ENCODE peak calls at places on chromosomes 4 and X, in six cellular contexts. One of them, this sample, is unnamed.

GRCh38 chrX:20693071-20693470 is 426.4 kb upstream of the RPS6KA3 start:
- DNase-seq in neural progenitor cell: no peak
- DNase-seq in SK-N-SH: no peak
- DNase-seq in MM.1S: no peak
- DNase-seq in GM23338: no peak
- DNase-seq in HCT116: no peak
- DNase-seq in this sample: no peak

GRCh38 chrX:17692709-17693346 is 44.5 kb upstream of the SCML1 start:
- DNase-seq in neural progenitor cell: peak; percentile 58
- DNase-seq in SK-N-SH: no peak
- DNase-seq in MM.1S: no peak
- DNase-seq in GM23338: peak; percentile 55
- DNase-seq in HCT116: no peak
- DNase-seq in this sample: no peak

GRCh38 chrX:153857348-153857903 is 27.1 kb upstream of the PDZD4 start:
- DNase-seq in neural progenitor cell: no peak
- DNase-seq in SK-N-SH: no peak
- DNase-seq in MM.1S: no peak
- DNase-seq in GM23338: no peak
- DNase-seq in HCT116: no peak
- DNase-seq in this sample: no peak

GRCh38 chr4:37645736-37646135 is 40.4 kb downstream of the RELL1 start:
- DNase-seq in neural progenitor cell: no peak
- DNase-seq in SK-N-SH: no peak
- DNase-seq in MM.1S: peak; percentile 40
- DNase-seq in GM23338: no peak
- DNase-seq in HCT116: no peak
- DNase-seq in this sample: no peak

GRCh38 chrX:115047181-115047580 is 29.8 kb upstream of the IL13RA2 start:
- DNase-seq in neural progenitor cell: no peak
- DNase-seq in SK-N-SH: no peak
- DNase-seq in MM.1S: no peak
- DNase-seq in GM23338: no peak
- DNase-seq in HCT116: no peak
- DNase-seq in this sample: no peak

GRCh38 chrX:108516184-108516583 is 76.5 kb downstream of the COL4A5 start:
- DNase-seq in neural progenitor cell: no peak
- DNase-seq in SK-N-SH: no peak
- DNase-seq in MM.1S: no peak
- DNase-seq in GM23338: no peak
- DNase-seq in HCT116: no peak
- DNase-seq in this sample: peak; percentile 6

GRCh38 chrX:63747331-63747730 is 37.7 kb downstream of the ARHGEF9 start:
- DNase-seq in neural progenitor cell: no peak
- DNase-seq in SK-N-SH: no peak
- DNase-seq in MM.1S: no peak
- DNase-seq in GM23338: no peak
- DNase-seq in HCT116: no peak
- DNase-seq in this sample: no peak

GRCh38 chr4:189974056-189974455 is 33.4 kb downstream of the FRG1 start:
- DNase-seq in neural progenitor cell: no peak
- DNase-seq in SK-N-SH: peak; percentile 50
- DNase-seq in MM.1S: no peak
- DNase-seq in GM23338: peak; percentile 42
- DNase-seq in HCT116: peak; percentile 38
- DNase-seq in this sample: no peak

GRCh38 chrX:147962476-147962875 is 18.7 kb upstream of the FMR1NB start:
- DNase-seq in neural progenitor cell: no peak
- DNase-seq in SK-N-SH: no peak
- DNase-seq in MM.1S: no peak
- DNase-seq in GM23338: no peak
- DNase-seq in HCT116: no peak
- DNase-seq in this sample: no peak

GRCh38 chr4:68152411-68152810 is 22.7 kb upstream of the TMPRSS11F start:
- DNase-seq in neural progenitor cell: no peak
- DNase-seq in SK-N-SH: no peak
- DNase-seq in MM.1S: peak; percentile 12
- DNase-seq in GM23338: no peak
- DNase-seq in HCT116: peak; percentile 34
- DNase-seq in this sample: peak; percentile 53

GRCh38 chr4:59597536-59598232 is 1602.4 kb upstream of the ADGRL3 start:
- DNase-seq in neural progenitor cell: peak; percentile 59
- DNase-seq in SK-N-SH: no peak
- DNase-seq in MM.1S: no peak
- DNase-seq in GM23338: no peak
- DNase-seq in HCT116: no peak
- DNase-seq in this sample: no peak

GRCh38 chr4:26192921-26193894 is 127.6 kb upstream of the RBPJ start:
- DNase-seq in neural progenitor cell: no peak
- DNase-seq in SK-N-SH: no peak
- DNase-seq in MM.1S: no peak
- DNase-seq in GM23338: no peak
- DNase-seq in HCT116: no peak
- DNase-seq in this sample: no peak

GRCh38 chr4:176340871-176341685 is 21.3 kb downstream of the SPCS3 start:
- DNase-seq in neural progenitor cell: peak; percentile 55
- DNase-seq in SK-N-SH: peak; percentile 46
- DNase-seq in MM.1S: peak; percentile 36
- DNase-seq in GM23338: peak; percentile 57
- DNase-seq in HCT116: no peak
- DNase-seq in this sample: peak; percentile 56

GRCh38 chrX:1606476-1606875 is 8.4 kb upstream of the ASMT start:
- DNase-seq in neural progenitor cell: no peak
- DNase-seq in SK-N-SH: no peak
- DNase-seq in MM.1S: no peak
- DNase-seq in GM23338: no peak
- DNase-seq in HCT116: no peak
- DNase-seq in this sample: no peak

GRCh38 chrX:33078273-33078672 is 133.1 kb downstream of the DMD start:
- DNase-seq in neural progenitor cell: no peak
- DNase-seq in SK-N-SH: no peak
- DNase-seq in MM.1S: no peak
- DNase-seq in GM23338: peak; percentile 1
- DNase-seq in HCT116: no peak
- DNase-seq in this sample: no peak

GRCh38 chr4:147683172-147683571 is 791 bp downstream of the PRMT9 start:
- DNase-seq in neural progenitor cell: peak; percentile 7
- DNase-seq in SK-N-SH: peak; percentile 37
- DNase-seq in MM.1S: peak; percentile 42
- DNase-seq in GM23338: peak; percentile 11
- DNase-seq in HCT116: no peak
- DNase-seq in this sample: peak; percentile 41

GRCh38 chr4:40316782-40317635 is 18.1 kb upstream of the CHRNA9 start:
- DNase-seq in neural progenitor cell: peak; percentile 76
- DNase-seq in SK-N-SH: peak; percentile 57
- DNase-seq in MM.1S: peak; percentile 85
- DNase-seq in GM23338: peak; percentile 93
- DNase-seq in HCT116: peak; percentile 80
- DNase-seq in this sample: peak; percentile 87

DNA sequence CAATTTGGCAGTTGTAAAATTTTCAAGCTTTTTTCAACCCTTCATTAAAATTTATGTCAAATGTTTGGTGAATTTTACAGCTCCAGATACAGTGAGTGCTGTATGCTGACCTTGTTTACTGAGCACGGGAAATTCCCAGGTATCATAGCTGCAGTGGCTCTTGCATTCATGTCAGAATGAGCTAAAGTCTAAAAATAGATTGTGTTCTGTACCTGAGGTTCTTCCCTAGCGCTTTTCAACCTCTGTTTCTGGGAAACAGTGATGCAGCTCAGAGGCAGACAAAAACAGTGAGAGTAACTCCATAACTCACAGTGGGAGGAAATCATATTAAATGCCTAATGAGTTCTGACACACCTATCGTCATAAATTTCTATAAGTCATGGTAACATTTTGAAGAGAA is 393.8 kb upstream of the GNPDA2 start:
- DNase-seq in neural progenitor cell: no peak
- DNase-seq in SK-N-SH: no peak
- DNase-seq in MM.1S: peak; percentile 89
- DNase-seq in GM23338: no peak
- DNase-seq in HCT116: no peak
- DNase-seq in this sample: peak; percentile 54
- TF ChIP-seq EZH2phosphoT487 in neural progenitor cell: no peak
- TF ChIP-seq EZH2phosphoT487 in SK-N-SH: no peak
- TF ChIP-seq EZH2phosphoT487 in MM.1S: no peak
- TF ChIP-seq EZH2phosphoT487 in GM23338: no peak
- TF ChIP-seq EZH2phosphoT487 in HCT116: no peak
- TF ChIP-seq EZH2phosphoT487 in this sample: no peak

DNA sequence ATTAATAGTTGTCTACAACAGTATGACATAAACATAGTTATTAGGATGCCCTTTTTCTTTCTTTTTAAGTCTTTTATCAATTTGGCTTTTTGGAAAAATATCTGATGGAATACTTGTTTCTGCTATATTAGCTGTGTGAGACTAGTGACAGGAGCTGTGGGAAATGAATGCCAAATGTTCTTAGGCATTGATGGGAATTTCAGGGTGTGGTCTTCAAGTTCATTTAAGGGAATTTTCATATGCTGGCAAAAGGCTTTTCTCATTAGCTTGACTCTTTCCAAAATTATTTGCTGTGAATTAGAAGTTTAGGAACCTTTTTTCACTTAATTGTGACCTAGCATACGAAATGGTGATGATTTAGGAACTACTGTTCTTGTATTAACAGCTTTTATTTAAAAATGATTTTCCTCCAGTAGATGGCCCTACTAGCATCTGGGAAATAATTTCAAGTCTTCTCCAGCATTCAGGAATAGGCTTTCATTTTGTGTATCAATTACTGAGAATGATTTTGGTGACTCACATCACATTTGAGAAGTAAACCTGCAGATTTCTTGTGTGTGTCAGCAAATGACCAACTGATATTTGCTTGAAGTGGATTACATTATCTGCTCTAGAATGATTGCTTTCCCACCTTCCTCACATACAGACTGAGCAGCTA is 70.9 kb downstream of the HTT start:
- DNase-seq in neural progenitor cell: no peak
- DNase-seq in SK-N-SH: no peak
- DNase-seq in MM.1S: no peak
- DNase-seq in GM23338: no peak
- DNase-seq in HCT116: no peak
- DNase-seq in this sample: no peak
- TF ChIP-seq CTCF in neural progenitor cell: no peak
- TF ChIP-seq CTCF in SK-N-SH: peak; percentile 48
- TF ChIP-seq CTCF in MM.1S: no peak
- TF ChIP-seq CTCF in GM23338: no peak
- TF ChIP-seq CTCF in HCT116: no peak
- TF ChIP-seq CTCF in this sample: peak; percentile 31

DNA sequence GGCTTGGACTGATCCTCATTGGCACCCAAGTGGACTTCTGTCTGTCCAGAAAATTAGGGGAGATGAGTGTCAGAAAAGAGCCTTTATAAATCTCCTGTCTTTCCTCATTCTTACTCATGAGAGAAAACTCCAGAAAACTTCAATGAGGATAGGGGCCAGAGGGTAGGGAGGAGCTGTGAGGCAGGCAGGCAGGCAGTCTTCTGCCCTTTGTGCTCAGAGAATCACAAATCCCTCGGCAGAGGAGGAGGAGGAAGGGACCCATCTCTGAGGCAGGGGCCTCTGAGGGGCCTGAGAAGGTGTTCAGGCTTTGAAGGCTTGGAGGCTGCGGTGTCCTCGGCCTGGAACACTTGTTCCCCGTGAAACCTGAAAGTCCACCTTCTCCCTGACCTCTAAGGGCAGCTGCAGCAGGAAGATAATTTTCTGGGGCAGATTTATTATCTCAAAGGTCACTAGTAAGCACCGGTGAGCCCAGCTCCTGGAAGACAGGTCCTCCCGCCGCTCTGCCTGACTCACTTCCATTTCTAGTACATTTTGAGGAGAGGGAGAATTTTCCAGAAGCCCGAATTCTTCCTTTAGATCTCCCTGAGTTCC is 200.3 kb upstream of the BCOR start:
- DNase-seq in neural progenitor cell: peak; percentile 10
- DNase-seq in SK-N-SH: no peak
- DNase-seq in MM.1S: no peak
- DNase-seq in GM23338: no peak
- DNase-seq in HCT116: no peak
- DNase-seq in this sample: peak; percentile 32
- TF ChIP-seq EZH2phosphoT487 in neural progenitor cell: no peak
- TF ChIP-seq EZH2phosphoT487 in SK-N-SH: no peak
- TF ChIP-seq EZH2phosphoT487 in MM.1S: no peak
- TF ChIP-seq EZH2phosphoT487 in GM23338: no peak
- TF ChIP-seq EZH2phosphoT487 in HCT116: no peak
- TF ChIP-seq EZH2phosphoT487 in this sample: no peak

GRCh38 chrX:47202316-47202715 is 8.7 kb downstream of the UBA1 start:
- DNase-seq in neural progenitor cell: no peak
- DNase-seq in SK-N-SH: no peak
- DNase-seq in MM.1S: no peak
- DNase-seq in GM23338: no peak
- DNase-seq in HCT116: no peak
- DNase-seq in this sample: no peak

GRCh38 chrX:47198687-47199080 is 5.1 kb downstream of the UBA1 start:
- DNase-seq in neural progenitor cell: no peak
- DNase-seq in SK-N-SH: no peak
- DNase-seq in MM.1S: no peak
- DNase-seq in GM23338: no peak
- DNase-seq in HCT116: no peak
- DNase-seq in this sample: no peak

GRCh38 chrX:47199286-47199685 is 5.7 kb downstream of the UBA1 start:
- DNase-seq in neural progenitor cell: no peak
- DNase-seq in SK-N-SH: no peak
- DNase-seq in MM.1S: no peak
- DNase-seq in GM23338: no peak
- DNase-seq in HCT116: no peak
- DNase-seq in this sample: no peak

GRCh38 chrX:47201545-47201944 is 7.9 kb downstream of the UBA1 start:
- DNase-seq in neural progenitor cell: no peak
- DNase-seq in SK-N-SH: no peak
- DNase-seq in MM.1S: no peak
- DNase-seq in GM23338: no peak
- DNase-seq in HCT116: no peak
- DNase-seq in this sample: no peak

GRCh38 chrX:47200385-47201150 is 6.9 kb downstream of the UBA1 start:
- DNase-seq in neural progenitor cell: no peak
- DNase-seq in SK-N-SH: no peak
- DNase-seq in MM.1S: no peak
- DNase-seq in GM23338: no peak
- DNase-seq in HCT116: no peak
- DNase-seq in this sample: peak; percentile 55
- TF ChIP-seq CTCF in neural progenitor cell: no peak
- TF ChIP-seq CTCF in SK-N-SH: peak; percentile 21
- TF ChIP-seq CTCF in MM.1S: no peak
- TF ChIP-seq CTCF in GM23338: no peak
- TF ChIP-seq CTCF in HCT116: no peak
- TF ChIP-seq CTCF in this sample: no peak

GRCh38 chrX:49704692-49705404 is 9.1 kb upstream of the PAGE1 start:
- DNase-seq in neural progenitor cell: no peak
- DNase-seq in SK-N-SH: no peak
- DNase-seq in MM.1S: no peak
- DNase-seq in GM23338: no peak
- DNase-seq in HCT116: no peak
- DNase-seq in this sample: no peak
- TF ChIP-seq EZH2phosphoT487 in neural progenitor cell: no peak
- TF ChIP-seq EZH2phosphoT487 in SK-N-SH: no peak
- TF ChIP-seq EZH2phosphoT487 in MM.1S: no peak
- TF ChIP-seq EZH2phosphoT487 in GM23338: no peak
- TF ChIP-seq EZH2phosphoT487 in HCT116: no peak
- TF ChIP-seq EZH2phosphoT487 in this sample: no peak